ENCODE peak calls at places on chromosomes 16 and 17, in eight cellular contexts. One of them, this sample, is unnamed.

GRCh38 chr16:76910931-76911330 is 280.1 kb upstream of the MON1B start:
- DNase-seq in fibroblast of lung: peak
- DNase-seq in activated CD4-positive, CD25-positive, alpha-beta regulatory T cell: no peak
- DNase-seq in lower leg skin: no peak
- DNase-seq in HFFc6: no peak
- DNase-seq in AG08395: peak
- DNase-seq in K562: no peak
- DNase-seq in Right ventricle myocardium superior: no peak
- DNase-seq in this sample: peak

GRCh38 chr16:4200000-4200780 is 41.7 kb downstream of the SRL start:
- DNase-seq in activated CD4-positive, CD25-positive, alpha-beta regulatory T cell: no peak
- DNase-seq in lower leg skin: peak
- DNase-seq in K562: peak
- DNase-seq in fibroblast of lung: peak
- DNase-seq in HFFc6: peak
- DNase-seq in Right ventricle myocardium superior: peak
- DNase-seq in AG08395: peak
- DNase-seq in this sample: peak

GRCh38 chr16:79182618-79183017 is 417.9 kb downstream of the MAF start:
- DNase-seq in Right ventricle myocardium superior: no peak
- DNase-seq in AG08395: no peak
- DNase-seq in HFFc6: no peak
- DNase-seq in fibroblast of lung: peak
- DNase-seq in lower leg skin: no peak
- DNase-seq in activated CD4-positive, CD25-positive, alpha-beta regulatory T cell: no peak
- DNase-seq in K562: no peak
- DNase-seq in this sample: peak

GRCh38 chr17:39194985-39195524 is 2.4 kb downstream of the CACNB1 start:
- DNase-seq in K562: no peak
- DNase-seq in fibroblast of lung: no peak
- DNase-seq in activated CD4-positive, CD25-positive, alpha-beta regulatory T cell: no peak
- DNase-seq in lower leg skin: no peak
- DNase-seq in AG08395: no peak
- DNase-seq in HFFc6: no peak
- DNase-seq in Right ventricle myocardium superior: no peak
- DNase-seq in this sample: no peak

GRCh38 chr16:57882797-57883196 is 80.5 kb upstream of the KIFC3 start:
- DNase-seq in Right ventricle myocardium superior: no peak
- DNase-seq in K562: no peak
- DNase-seq in HFFc6: peak
- DNase-seq in lower leg skin: no peak
- DNase-seq in fibroblast of lung: peak
- DNase-seq in AG08395: peak
- DNase-seq in activated CD4-positive, CD25-positive, alpha-beta regulatory T cell: no peak
- DNase-seq in this sample: no peak

GRCh38 chr17:75864448-75864871 is 9.3 kb upstream of the WBP2 start:
- DNase-seq in lower leg skin: peak
- DNase-seq in activated CD4-positive, CD25-positive, alpha-beta regulatory T cell: no peak
- DNase-seq in fibroblast of lung: peak
- DNase-seq in Right ventricle myocardium superior: peak
- DNase-seq in AG08395: peak
- DNase-seq in HFFc6: peak
- DNase-seq in K562: peak
- DNase-seq in this sample: peak

GRCh38 chr17:78325076-78325712 is 34.7 kb downstream of the SOCS3 start:
- DNase-seq in lower leg skin: no peak
- DNase-seq in K562: no peak
- DNase-seq in activated CD4-positive, CD25-positive, alpha-beta regulatory T cell: no peak
- DNase-seq in Right ventricle myocardium superior: peak
- DNase-seq in fibroblast of lung: peak
- DNase-seq in HFFc6: peak
- DNase-seq in AG08395: peak
- DNase-seq in this sample: no peak

GRCh38 chr17:59329558-59330313 is 1.7 kb upstream of the YPEL2 start:
- DNase-seq in HFFc6: peak
- DNase-seq in lower leg skin: peak
- DNase-seq in activated CD4-positive, CD25-positive, alpha-beta regulatory T cell: peak
- DNase-seq in fibroblast of lung: peak
- DNase-seq in AG08395: peak
- DNase-seq in K562: peak
- DNase-seq in Right ventricle myocardium superior: peak
- DNase-seq in this sample: peak

GRCh38 chr16:25151996-25152395 is 40.5 kb downstream of the LCMT1 start:
- DNase-seq in lower leg skin: no peak
- DNase-seq in Right ventricle myocardium superior: no peak
- DNase-seq in AG08395: peak
- DNase-seq in HFFc6: peak
- DNase-seq in fibroblast of lung: peak
- DNase-seq in activated CD4-positive, CD25-positive, alpha-beta regulatory T cell: no peak
- DNase-seq in K562: no peak
- DNase-seq in this sample: no peak

This sample was measured in bronchial epithelial cell.